ENCODE peak calls at places on chromosomes 1 and 21, in four cellular contexts. One of them, this sample, is unnamed.
A peak's percentile ranks its signal among the peaks of the same experiment; 100 is the strongest.

GRCh38 chr1:233341117-233341516 is 13.6 kb downstream of the MAP3K21 start:
- DNase-seq in K562: no peak
- DNase-seq in GM12878: no peak
- DNase-seq in HepG2: no peak
- DNase-seq in this sample: no peak

GRCh38 chr1:51061231-51061943 is 40.6 kb upstream of the C1orf185 start:
- DNase-seq in K562: no peak
- DNase-seq in GM12878: no peak
- DNase-seq in HepG2: no peak
- DNase-seq in this sample: no peak

GRCh38 chr1:222817529-222817928 is 2.7 kb downstream of the DISP1 start:
- DNase-seq in K562: no peak
- DNase-seq in GM12878: no peak
- DNase-seq in HepG2: no peak
- DNase-seq in this sample: peak; percentile 11

GRCh38 chr1:199688133-199688676 is 339.3 kb upstream of the NR5A2 start:
- DNase-seq in K562: no peak
- DNase-seq in GM12878: no peak
- DNase-seq in HepG2: no peak
- DNase-seq in this sample: no peak

GRCh38 chr1:90357980-90358379 is 359.1 kb downstream of the BARHL2 start:
- DNase-seq in K562: no peak
- DNase-seq in GM12878: peak; percentile 42
- DNase-seq in HepG2: no peak
- DNase-seq in this sample: no peak

GRCh38 chr1:1381294-1381693 is 6.3 kb upstream of the AURKAIP1 start:
- DNase-seq in K562: no peak
- DNase-seq in GM12878: no peak
- DNase-seq in HepG2: no peak
- DNase-seq in this sample: no peak

GRCh38 chr1:225426395-225427248 is 1.2 kb downstream of the LBR start:
- DNase-seq in K562: peak; percentile 46
- DNase-seq in GM12878: no peak
- DNase-seq in HepG2: no peak
- DNase-seq in this sample: peak; percentile 52

GRCh38 chr1:226021406-226022200 is 22.5 kb upstream of the SDE2 start:
- DNase-seq in K562: no peak
- DNase-seq in GM12878: no peak
- DNase-seq in HepG2: no peak
- DNase-seq in this sample: no peak

GRCh38 chr1:208476825-208477170 is 232.6 kb upstream of the PLXNA2 start:
- DNase-seq in K562: no peak
- DNase-seq in GM12878: no peak
- DNase-seq in HepG2: no peak
- DNase-seq in this sample: no peak

GRCh38 chr1:147603986-147604385 is 62.7 kb downstream of the BCL9 start:
- DNase-seq in K562: no peak
- DNase-seq in GM12878: no peak
- DNase-seq in HepG2: no peak
- DNase-seq in this sample: no peak
- H3K27ac ChIP-seq in K562: no peak overlapping the region
- H3K27ac ChIP-seq in GM12878: no peak overlapping the region
- H3K27ac ChIP-seq in HepG2: no peak overlapping the region
- H3K27ac ChIP-seq in this sample: no peak overlapping the region

GRCh38 chr1:205546541-205546940 is 42.1 kb downstream of the CDK18 start:
- DNase-seq in K562: no peak
- DNase-seq in GM12878: no peak
- DNase-seq in HepG2: no peak
- DNase-seq in this sample: no peak
- TF ChIP-seq NFIC in K562: no peak
- TF ChIP-seq NFIC in GM12878: no peak
- TF ChIP-seq NFIC in HepG2: no peak
- TF ChIP-seq NFIC in this sample: no peak

DNA sequence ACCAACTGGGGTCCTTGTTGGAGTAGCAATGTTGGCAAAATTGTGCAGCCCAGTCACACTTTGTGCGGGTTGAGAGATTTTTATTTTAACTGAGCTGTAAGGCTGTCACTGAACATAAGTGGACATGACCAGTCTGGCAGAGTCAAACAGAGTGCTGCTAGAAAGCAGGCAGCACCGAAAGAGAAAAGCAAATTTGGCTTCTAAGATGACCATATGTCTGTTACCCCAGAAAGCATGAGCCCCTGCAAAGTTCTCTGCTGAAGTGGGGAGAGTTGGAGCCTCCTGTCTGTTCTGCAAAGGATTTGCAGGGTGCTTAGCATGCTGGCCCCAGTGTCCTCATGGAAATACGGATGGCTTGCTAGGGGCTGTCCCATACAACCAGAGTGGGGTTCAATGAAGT is 220.4 kb downstream of the PBX1 start:
- DNase-seq in K562: no peak
- DNase-seq in GM12878: no peak
- DNase-seq in HepG2: no peak
- DNase-seq in this sample: no peak
- H3K27ac ChIP-seq in K562: no peak overlapping the region
- H3K27ac ChIP-seq in GM12878: no peak overlapping the region
- H3K27ac ChIP-seq in HepG2: no peak overlapping the region
- H3K27ac ChIP-seq in this sample: no peak overlapping the region

DNA sequence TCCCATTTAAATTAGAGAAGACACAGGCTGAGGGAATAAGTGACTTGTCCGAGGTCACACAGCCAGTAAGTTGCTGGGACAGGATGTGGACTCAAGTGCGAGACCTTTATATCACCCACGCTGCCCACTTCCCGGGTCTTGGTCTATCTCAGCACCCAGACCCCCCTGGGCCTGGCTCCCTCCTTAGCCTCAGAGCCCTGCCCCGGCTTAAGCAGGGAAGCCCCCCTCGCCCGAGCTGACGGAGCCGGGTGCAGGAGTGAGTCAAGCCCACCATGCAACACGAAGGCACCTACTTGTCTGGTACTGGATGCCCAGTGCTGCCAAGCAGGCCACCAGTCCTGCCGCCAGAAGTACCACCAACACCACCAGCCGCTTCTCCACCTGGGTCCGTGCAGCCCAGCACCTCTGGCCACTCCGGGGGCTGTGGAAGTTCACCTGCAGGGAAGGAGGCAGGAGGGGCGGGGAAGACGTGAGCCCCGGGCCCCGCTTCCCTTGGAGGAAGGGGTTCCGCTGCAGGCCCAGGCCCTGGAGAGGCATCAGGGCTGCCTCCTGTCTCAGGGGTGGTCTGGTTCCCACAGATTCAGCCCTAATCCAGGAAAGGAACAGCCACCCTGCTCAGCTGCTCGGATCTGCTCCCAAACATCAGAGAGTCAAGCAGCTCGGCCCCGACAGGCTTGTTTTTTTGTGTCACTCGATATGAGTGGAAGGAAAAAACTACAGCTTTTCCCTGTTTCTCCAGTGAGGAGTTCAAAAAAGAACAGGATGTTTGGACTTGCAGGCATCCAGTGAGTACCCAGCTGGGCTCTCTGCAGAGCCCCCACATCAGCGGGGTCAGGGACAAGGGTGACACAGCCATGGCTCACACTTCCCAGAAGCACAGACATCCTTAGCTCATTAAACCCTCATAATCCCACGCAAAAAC is 11.1 kb downstream of the ECE1 start:
- DNase-seq in K562: no peak
- DNase-seq in GM12878: no peak
- DNase-seq in HepG2: no peak
- DNase-seq in this sample: no peak
- TF ChIP-seq NFIC in K562: no peak
- TF ChIP-seq NFIC in GM12878: no peak
- TF ChIP-seq NFIC in HepG2: no peak
- TF ChIP-seq NFIC in this sample: no peak

DNA sequence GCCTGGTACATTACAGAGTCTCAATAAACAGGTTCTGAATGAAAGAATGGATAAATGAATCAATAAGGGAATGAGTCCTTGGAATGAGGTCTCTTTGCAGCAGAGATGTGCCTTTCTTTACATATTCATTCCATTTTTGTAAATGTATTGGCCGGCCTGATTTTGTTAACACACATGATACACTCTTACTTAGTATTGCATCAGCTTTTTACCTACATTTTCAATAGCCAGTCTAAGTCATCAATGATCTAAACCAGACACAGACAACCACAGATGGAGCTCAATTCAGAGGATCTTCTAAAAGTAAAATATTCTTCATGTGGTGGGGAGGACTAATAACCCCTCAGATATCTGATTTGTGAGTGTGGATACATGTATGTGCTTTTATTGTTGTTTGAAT is 653.1 kb downstream of the LMO4 start:
- DNase-seq in K562: no peak
- DNase-seq in GM12878: no peak
- DNase-seq in HepG2: no peak
- DNase-seq in this sample: no peak
- H3K27ac ChIP-seq in K562: no peak overlapping the region
- H3K27ac ChIP-seq in GM12878: no peak overlapping the region
- H3K27ac ChIP-seq in HepG2: no peak overlapping the region
- H3K27ac ChIP-seq in this sample: no peak overlapping the region

DNA sequence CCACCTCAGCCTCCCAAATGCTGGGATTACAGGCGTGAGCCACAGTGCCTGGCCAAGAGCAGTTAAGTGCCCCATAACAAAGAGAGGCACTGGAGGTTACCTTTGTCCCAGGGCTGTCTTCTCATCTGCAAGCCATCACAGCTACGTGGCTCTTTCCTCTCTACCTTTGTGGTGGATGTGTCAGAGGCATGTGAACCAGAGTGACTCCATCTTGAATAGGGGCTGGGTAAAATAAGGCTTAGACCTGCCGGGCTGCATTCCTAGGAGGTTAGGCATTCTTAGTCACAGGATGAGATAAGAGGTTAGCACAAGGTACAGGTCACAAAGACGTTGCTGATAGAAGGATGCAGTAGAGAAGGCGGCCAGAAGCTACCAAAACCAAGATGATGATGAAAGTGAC is 59.4 kb upstream of the POU2F1 start:
- DNase-seq in K562: no peak
- DNase-seq in GM12878: no peak
- DNase-seq in HepG2: no peak
- DNase-seq in this sample: no peak
- TF ChIP-seq NFIC in K562: no peak
- TF ChIP-seq NFIC in GM12878: no peak
- TF ChIP-seq NFIC in HepG2: no peak
- TF ChIP-seq NFIC in this sample: no peak

DNA sequence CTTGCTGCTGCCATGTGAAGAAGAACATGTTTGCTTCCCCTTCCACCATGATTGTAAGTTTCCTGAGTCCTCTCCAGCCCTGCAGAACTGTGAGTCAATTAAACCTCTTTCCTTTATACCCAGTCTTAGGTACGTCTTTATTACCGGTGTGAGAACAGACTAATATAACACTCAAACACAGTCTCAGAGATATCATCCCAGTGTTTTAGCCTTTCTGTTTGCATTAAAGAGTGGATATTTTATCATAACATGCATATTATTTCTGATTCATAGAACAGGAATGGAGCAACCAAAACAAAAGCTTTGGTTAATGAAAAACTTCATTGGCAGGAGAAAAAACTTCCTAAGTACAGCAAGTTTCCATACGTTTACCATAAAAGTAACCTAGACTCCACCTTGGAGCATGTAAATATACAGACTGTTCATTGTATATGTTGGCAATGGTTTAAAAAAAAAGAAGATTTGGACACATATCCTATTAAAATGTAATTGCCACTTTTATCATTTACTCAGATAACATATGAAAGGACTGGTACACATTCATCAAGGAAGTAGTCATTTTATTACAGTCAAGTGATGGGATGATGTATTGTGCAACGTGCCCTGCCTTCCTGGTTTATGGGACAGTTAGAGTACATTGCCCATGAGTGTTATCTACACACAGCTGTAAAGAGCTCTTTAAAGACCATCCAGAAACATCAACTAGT is 144.8 kb downstream of the ETS2 start:
- DNase-seq in K562: no peak
- DNase-seq in GM12878: no peak
- DNase-seq in HepG2: no peak
- DNase-seq in this sample: no peak
- H3K27ac ChIP-seq in K562: no peak overlapping the region
- H3K27ac ChIP-seq in GM12878: no peak overlapping the region
- H3K27ac ChIP-seq in HepG2: no peak overlapping the region
- H3K27ac ChIP-seq in this sample: no peak overlapping the region